ENCODE peak calls at places on chromosomes 6 and 20, in four cellular contexts. P is adrenal gland, Z is cardiac muscle cell, C is hepatocyte. S is an unnamed sample. For H3K4me1, the result is how much of the 10 kb centered on the place peaks cover.

GRCh38 chr6:3394671-3395070 is 62.2 kb downstream of the SLC22A23 start:
- DNase-seq in C (no peak), Z (no peak), P (no peak), S (no peak)

GRCh38 chr20:38728911-38729642 is 4.8 kb downstream of the SLC32A1 start:
- DNase-seq in P (no peak), Z (no peak), C (no peak), S (peak)

GRCh38 chr6:2687456-2687855 is 63.3 kb downstream of the MYLK4 start:
- DNase-seq in C (no peak), P (no peak), Z (no peak), S (no peak)

GRCh38 chr6:148727104-148727503 is 19.7 kb upstream of the UST start:
- DNase-seq in C (no peak), Z (no peak), P (no peak), S (no peak)

GRCh38 chr6:154824076-154824475 is 90.9 kb downstream of the SCAF8 start:
- DNase-seq in Z (no peak), P (no peak), C (no peak), S (no peak)

GRCh38 chr6:149458196-149458595 is 26.6 kb downstream of the ZC3H12D start:
- DNase-seq in P (no peak), C (no peak), Z (no peak), S (no peak)

GRCh38 chr6:6885521-6886088 is 222.2 kb upstream of the RREB1 start:
- DNase-seq in C (no peak), P (peak), Z (no peak), S (no peak)

GRCh38 chr6:168007592-168008338 is 10.3 kb downstream of the KIF25 start:
- DNase-seq in Z (no peak), C (peak), P (peak), S (no peak)

GRCh38 chr6:150024646-150025155 is 631 bp downstream of the RAET1L start:
- DNase-seq in Z (no peak), C (no peak), P (no peak), S (no peak)

GRCh38 chr6:56835612-56836011 is 119.3 kb upstream of the BEND6 start:
- DNase-seq in C (no peak), P (no peak), Z (no peak), S (no peak)

GRCh38 chr6:56831334-56831733 is 123.6 kb upstream of the BEND6 start:
- DNase-seq in P (no peak), Z (peak), C (no peak), S (no peak)

GRCh38 chr6:56833873-56834272 is 121.0 kb upstream of the BEND6 start:
- DNase-seq in C (no peak), P (no peak), Z (no peak), S (no peak)

GRCh38 chr6:56832225-56832624 is 122.7 kb upstream of the BEND6 start:
- DNase-seq in Z (no peak), C (no peak), P (no peak), S (no peak)

GRCh38 chr6:56833127-56833791 is 121.6 kb upstream of the BEND6 start:
- DNase-seq in P (no peak), Z (peak), C (no peak), S (no peak)
- H3K4me1 ChIP-seq in P (under half), Z (under half), C (under half), S (under half)

GRCh38 chr6:94548211-94548610 is 1029.1 kb upstream of the MANEA start:
- DNase-seq in Z (no peak), P (no peak), C (no peak), S (no peak)
- H3K4me1 ChIP-seq in Z (under half), P (under half), C (under half), S (under half)

GRCh38 chr20:49851234-49851755 is 38.7 kb downstream of the SLC9A8 start:
- DNase-seq in P (peak), Z (peak), C (no peak), S (no peak)
- H3K4me1 ChIP-seq in P (under half), Z (under half), C (under half), S (under half)

DNA sequence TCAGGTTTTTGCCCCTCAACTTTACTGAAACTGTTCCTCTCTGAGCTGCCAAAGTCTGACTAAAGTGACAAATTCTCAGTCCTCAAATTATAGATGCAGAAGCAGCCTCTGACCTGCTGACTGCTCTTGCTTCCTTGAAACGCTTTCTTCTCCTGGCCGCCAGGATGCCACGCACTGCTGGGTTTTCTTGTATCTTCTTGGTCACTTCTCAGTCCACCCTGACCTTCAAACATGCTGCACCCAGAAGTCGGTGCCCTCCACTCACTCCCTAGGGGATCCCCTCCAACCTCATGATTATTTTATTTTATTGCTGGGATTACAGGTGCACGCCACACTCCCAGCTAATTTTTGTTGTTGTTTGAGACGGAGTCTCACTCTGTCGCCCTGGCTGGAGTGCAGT is 24.7 kb downstream of the SYNJ2 start:
- DNase-seq in Z (no peak), C (no peak), P (no peak), S (no peak)
- H3K4me1 ChIP-seq in Z (under half), C (under half), P (under half), S (under half)

DNA sequence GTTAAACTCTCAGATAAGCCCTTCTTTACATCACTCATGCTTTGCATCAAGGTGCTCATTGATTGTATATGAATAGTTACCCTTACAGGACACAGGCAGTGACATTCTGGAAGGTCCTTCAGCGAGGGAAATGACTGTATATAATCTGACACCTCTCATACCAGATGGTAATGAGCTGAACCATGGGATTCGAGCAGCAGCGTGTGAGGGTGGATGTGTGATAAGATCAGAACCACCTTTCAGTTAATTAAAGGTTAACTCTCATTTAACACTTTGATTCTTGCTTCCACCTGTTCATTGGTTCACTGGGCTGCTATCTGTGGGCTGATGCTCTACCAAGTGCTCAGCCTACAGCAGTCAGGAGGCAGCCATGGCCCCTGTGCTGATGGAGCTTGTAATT is 24.2 kb downstream of the NEDD9 start:
- DNase-seq in Z (no peak), P (no peak), C (no peak), S (no peak)
- H3K4me1 ChIP-seq in Z (under half), P (under half), C (under half), S (under half)

DNA sequence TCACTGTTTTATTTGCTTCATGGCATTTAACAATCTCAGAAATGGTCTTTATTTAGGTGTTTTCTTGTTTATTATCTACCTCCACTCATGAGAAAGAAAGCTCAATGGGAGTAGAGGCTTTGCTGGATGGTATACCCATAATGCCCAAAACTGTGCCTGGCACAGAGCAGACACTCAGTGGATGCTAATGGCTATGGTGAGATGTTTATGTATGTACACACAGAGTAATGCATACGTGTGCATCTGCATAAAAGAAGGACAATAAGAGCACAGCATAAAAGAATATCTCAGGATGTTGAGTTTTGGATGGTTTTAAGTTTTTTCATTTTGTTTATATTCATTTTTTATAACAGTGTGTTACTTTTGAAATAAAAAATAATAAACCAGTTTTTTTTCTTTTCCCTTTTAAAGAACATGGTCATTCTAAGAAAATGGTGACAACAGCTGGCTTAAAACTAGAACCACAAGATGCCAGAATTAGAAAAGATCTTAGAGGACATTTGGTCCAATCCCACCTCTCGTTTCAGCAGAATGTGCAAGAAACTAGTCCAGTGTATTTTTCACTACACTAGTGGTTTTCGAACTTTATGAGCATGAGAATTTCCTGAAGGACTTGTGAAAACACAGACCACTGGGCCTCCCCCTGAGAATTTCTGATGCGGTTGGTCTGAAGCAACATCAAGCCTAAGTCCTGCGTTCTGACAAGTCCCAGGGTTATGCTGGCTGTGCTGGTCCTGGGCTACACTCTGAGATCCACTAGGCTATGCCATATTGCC is 131.9 kb downstream of the FYN start:
- DNase-seq in C (no peak), P (no peak), Z (no peak), S (no peak)
- H3K4me1 ChIP-seq in C (under half), P (under half), Z (under half), S (under half)

GRCh38 chr6:43834528-43835145 is 64.6 kb downstream of the VEGFA start:
- DNase-seq in Z (no peak), C (no peak), P (no peak), S (no peak)

GRCh38 chr6:43837501-43837900 is 67.5 kb downstream of the VEGFA start:
- DNase-seq in Z (no peak), C (no peak), P (no peak), S (no peak)

GRCh38 chr6:43836507-43836906 is 66.5 kb downstream of the VEGFA start:
- DNase-seq in C (no peak), Z (no peak), P (no peak), S (no peak)

GRCh38 chr6:43833996-43834390 is 64.0 kb downstream of the VEGFA start:
- DNase-seq in P (no peak), C (no peak), Z (no peak), S (no peak)

DNA sequence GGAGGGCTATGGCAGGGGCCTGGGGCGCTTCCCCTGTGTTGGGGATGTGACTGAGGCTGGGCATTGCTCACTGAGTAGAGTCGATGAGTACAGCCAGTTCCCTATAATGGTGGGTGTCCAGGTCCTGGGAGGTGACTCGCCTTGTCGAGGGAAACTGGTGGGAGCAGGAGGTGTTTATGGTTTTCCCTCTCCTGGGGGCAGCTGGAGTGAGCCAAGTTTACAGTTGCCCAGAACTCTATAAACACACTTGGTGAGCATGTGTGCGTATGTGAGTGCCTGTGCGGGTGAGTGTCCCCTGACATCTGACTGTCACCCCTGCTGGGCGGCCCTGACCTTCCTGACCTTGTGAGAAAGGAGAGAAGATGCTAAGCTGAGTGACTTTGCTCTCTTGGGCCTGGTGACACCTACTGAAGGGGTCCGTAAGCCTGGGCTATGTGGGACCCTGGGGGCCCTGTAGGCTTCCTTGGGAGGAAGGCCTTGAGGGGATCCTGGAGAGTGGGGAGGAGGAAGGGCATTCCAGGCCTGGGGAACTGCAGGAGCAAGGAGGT is 65.9 kb downstream of the VEGFA start:
- DNase-seq in P (no peak), C (no peak), Z (no peak), S (no peak)
- H3K4me1 ChIP-seq in P (under half), C (half or more), Z (half or more), S (under half)

DNA sequence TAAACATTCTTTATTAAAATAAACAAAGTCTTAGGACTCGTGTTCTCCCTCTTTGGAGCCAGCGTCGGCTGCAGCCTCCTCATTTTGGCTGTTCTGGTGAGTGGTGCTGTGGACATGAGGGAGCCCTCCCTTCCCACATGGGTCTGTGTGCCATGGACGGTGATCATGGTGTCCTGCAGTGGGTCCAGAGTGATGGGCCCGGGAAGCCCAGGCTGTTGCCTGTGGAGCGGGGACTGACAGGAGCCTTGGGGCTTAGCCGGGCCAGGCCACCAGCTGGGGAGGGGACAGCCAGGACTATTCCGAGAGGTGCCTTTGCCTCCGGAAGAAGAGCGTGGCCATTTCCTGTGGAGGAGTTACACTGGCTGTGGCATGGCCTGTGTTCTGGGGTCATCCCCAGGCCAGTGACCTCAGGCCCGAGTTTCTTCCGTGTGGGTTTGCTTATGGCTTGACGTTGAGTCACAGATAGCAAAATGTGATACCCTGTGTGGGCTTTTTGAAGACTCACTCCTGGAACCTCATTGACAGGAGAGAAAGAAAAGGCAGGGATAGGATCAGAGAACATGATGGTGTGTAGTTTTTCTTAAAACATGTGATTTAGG is 153.4 kb downstream of the DTNBP1 start:
- DNase-seq in Z (no peak), P (no peak), C (no peak), S (no peak)
- H3K4me1 ChIP-seq in Z (under half), P (under half), C (under half), S (under half)

GRCh38 chr20:51198876-51199523 is 176.1 kb upstream of the KCNG1 start:
- DNase-seq in C (no peak), P (peak), Z (no peak), S (no peak)
- H3K4me1 ChIP-seq in C (under half), P (under half), Z (under half), S (under half)

DNA sequence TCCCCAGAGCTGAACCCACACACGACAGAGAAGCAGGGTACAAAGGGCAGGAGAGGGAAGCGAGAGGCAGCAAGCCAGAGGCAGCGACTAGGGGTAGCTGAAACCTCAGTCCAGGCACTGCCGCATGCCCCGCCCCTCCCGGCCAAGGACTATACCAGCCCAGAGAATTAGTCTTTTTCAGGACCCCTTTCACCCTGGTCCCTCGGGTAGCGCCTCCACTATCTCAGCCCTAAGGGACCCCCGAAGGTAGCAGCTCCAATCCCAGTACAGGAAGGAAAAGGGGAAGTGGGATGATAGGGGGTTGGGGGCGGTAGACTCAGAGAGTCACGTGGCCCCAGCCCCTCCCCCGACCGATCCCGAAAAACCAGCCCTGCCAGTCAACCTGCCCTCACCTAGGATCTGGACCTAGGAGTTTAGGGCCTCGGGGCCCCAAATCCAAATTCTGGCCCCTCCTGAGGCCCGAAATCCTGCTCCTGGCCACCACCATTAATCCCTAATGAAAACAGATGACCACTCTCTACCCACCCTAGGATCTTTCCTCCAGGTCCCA is 1.3 kb downstream of the RGL2 start:
- DNase-seq in P (peak), Z (peak), C (peak), S (peak)
- H3K4me1 ChIP-seq in P (under half), Z (under half), C (under half), S (under half)